ENCODE peak calls at places on chromosomes 3 and 15, in ten cellular contexts. U, O, F, D, X, Z, L, Q, T and P are unnamed samples.

GRCh38 chr3:137938876-137939275 is 71.1 kb upstream of the CLDN18 start:
- DNase-seq in U (no peak), O (no peak), F (peak; percentile 83), D (no peak), X (no peak), Z (no peak), L (no peak), Q (no peak), T (no peak), P (no peak)

GRCh38 chr15:95377251-95377852 is 953.1 kb upstream of the NR2F2 start:
- DNase-seq in U (no peak), O (no peak), F (no peak), D (no peak), X (no peak), Z (no peak), L (no peak), Q (peak; percentile 22), T (no peak), P (no peak)

GRCh38 chr15:50112488-50113186 is 6.4 kb downstream of the ATP8B4 start:
- DNase-seq in U (no peak), O (no peak), F (no peak), D (no peak), X (no peak), Z (no peak), L (no peak), Q (no peak), T (no peak), P (no peak)

GRCh38 chr3:59717679-59718205 is 667.9 kb upstream of the CFAP20DC start:
- DNase-seq in U (no peak), O (no peak), F (no peak), D (no peak), X (no peak), Z (no peak), L (no peak), Q (no peak), T (no peak), P (no peak)

GRCh38 chr3:52091566-52092290 is 35.4 kb upstream of the DUSP7 start:
- DNase-seq in U (no peak), O (peak; percentile 46), F (no peak), D (peak; percentile 84), X (peak; percentile 56), Z (no peak), L (no peak), Q (peak; percentile 76), T (no peak), P (no peak)

GRCh38 chr15:51046799-51047449 is 47.8 kb downstream of the TNFAIP8L3 start:
- DNase-seq in U (peak; percentile 76), O (peak; percentile 71), F (peak; percentile 90), D (no peak), X (no peak), Z (no peak), L (no peak), Q (peak; percentile 23), T (no peak), P (peak; percentile 65)

GRCh38 chr15:64813075-64813474 is 12.4 kb downstream of the PIF1 start:
- DNase-seq in U (no peak), O (no peak), F (no peak), D (no peak), X (no peak), Z (no peak), L (no peak), Q (peak; percentile 51), T (no peak), P (peak; percentile 70)

GRCh38 chr15:91426412-91426811 is 326.4 kb downstream of the SV2B start:
- DNase-seq in U (no peak), O (no peak), F (no peak), D (no peak), X (no peak), Z (no peak), L (no peak), Q (no peak), T (no peak), P (no peak)

GRCh38 chr15:99472416-99473145 is 93.2 kb upstream of the MEF2A start:
- DNase-seq in U (no peak), O (peak; percentile 55), F (no peak), D (no peak), X (no peak), Z (no peak), L (no peak), Q (no peak), T (no peak), P (no peak)

GRCh38 chr3:188584958-188585689 is 431.2 kb downstream of the LPP start:
- DNase-seq in U (no peak), O (no peak), F (no peak), D (no peak), X (no peak), Z (no peak), L (no peak), Q (peak; percentile 20), T (no peak), P (no peak)

GRCh38 chr3:62164746-62165145 is 208.6 kb downstream of the FEZF2 start:
- DNase-seq in U (no peak), O (no peak), F (no peak), D (no peak), X (no peak), Z (no peak), L (no peak), Q (no peak), T (no peak), P (no peak)

DNA sequence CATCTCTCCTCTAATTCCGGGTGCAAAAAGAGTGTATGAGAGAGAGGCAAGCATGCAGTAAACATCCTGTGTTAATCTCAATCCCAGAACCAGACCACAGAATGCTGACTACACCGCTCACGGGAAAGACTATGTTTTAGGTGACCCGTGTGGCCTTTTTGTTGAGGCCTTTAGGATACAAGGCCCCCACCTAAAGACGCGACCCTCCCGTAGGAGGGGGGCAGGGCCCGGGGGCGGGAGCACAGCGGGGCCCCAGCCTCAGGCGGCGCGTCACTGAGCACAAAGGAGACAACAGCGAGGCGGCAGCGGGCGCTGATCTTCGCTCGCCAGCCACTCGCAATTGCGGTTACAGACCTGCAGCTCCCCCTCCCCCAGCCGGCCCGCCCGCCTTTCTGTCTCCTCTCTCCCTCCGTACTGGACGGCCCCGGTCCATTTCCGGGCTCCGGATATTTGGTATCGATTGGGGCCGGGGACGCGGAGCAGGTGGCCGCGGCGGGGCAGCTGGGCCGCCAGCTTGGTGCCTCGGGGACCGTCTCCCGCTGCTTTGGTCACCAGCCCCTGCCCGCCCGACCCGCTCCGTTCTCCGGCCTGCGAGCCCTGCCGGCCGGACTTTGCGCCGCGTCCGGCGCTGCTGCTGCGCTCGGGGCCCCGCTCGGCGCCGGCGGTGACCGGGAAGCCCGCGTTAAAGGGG is at the start of gene CCDC50:
- DNase-seq in U (peak; percentile 88), O (peak; percentile 93), F (peak; percentile 96), D (peak; percentile 94), X (peak; percentile 94), Z (no peak), L (no peak), Q (peak; percentile 81), T (peak; percentile 62), P (peak; percentile 94)
- H3K27ac ChIP-seq in U (peak within 1 kb of the TSS; percentile 78), O (peak within 1 kb of the TSS; percentile 92), F (peak within 1 kb of the TSS; percentile 97), D (peak within 1 kb of the TSS; percentile 58), X (peak within 1 kb of the TSS; percentile 93), Z (peak within 1 kb of the TSS; percentile 93), L (no peak within 1 kb of the TSS), Q (peak within 1 kb of the TSS; percentile 81), T (peak within 1 kb of the TSS; percentile 80), P (peak within 1 kb of the TSS; percentile 92)

DNA sequence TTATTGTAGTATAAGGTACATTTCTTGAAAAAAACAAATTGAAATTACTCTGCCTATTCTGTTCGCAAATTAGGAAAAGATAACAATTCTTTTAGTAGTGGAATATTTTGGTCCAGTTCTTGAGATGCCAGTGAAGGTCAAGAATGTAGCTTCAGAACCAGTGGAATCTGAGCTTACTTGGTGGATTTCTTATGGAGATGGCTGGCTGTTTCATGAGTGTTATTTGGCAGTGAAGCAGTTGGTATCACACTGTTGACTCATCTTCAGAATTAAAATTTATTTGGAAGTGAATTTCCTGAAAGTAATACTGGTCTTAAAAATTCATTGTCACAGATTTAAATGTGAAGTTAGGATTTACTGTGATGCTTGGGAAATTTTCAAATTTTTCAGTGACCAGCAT is 19.1 kb downstream of the RNF13 start:
- DNase-seq in U (no peak), O (no peak), F (no peak), D (no peak), X (no peak), Z (no peak), L (no peak), Q (no peak), T (no peak), P (no peak)
- H3K9me3 ChIP-seq in U (peaks cover 5% of the 10 kb centered on the region), O (peaks cover 9% of the 10 kb centered on the region), F (no peaks in the 10 kb centered on the region), D (no peaks in the 10 kb centered on the region), X (peaks cover 9% of the 10 kb centered on the region), Z (peaks cover 57% of the 10 kb centered on the region), L (peaks cover 69% of the 10 kb centered on the region), Q (peaks cover 36% of the 10 kb centered on the region), T (peaks cover 11% of the 10 kb centered on the region), P (no peaks in the 10 kb centered on the region)

GRCh38 chr3:197027151-197027895 is 2.3 kb downstream of the MELTF start:
- DNase-seq in U (no peak), O (no peak), F (no peak), D (peak; percentile 75), X (no peak), Z (no peak), L (no peak), Q (no peak), T (no peak), P (no peak)
- H3K4me3 ChIP-seq in U (no peak overlapping the region), O (no peak overlapping the region), F (no peak overlapping the region), D (no peak overlapping the region), X (no peak overlapping the region), Z (no peak overlapping the region), L (no peak overlapping the region), Q (no peak overlapping the region), T (peak overlapping the region; percentile 9), P (no peak overlapping the region)

GRCh38 chr15:40953713-40954074 is 423 bp downstream of the CHAC1 start:
- DNase-seq in U (no peak), O (no peak), F (no peak), D (no peak), X (no peak), Z (no peak), L (no peak), Q (peak; percentile 28), T (no peak), P (no peak)
- H3K27ac ChIP-seq in U (peak overlapping the region; percentile 81), O (peak overlapping the region; percentile 87), F (peak overlapping the region; percentile 83), D (no peak overlapping the region), X (peak overlapping the region; percentile 47), Z (peak overlapping the region; percentile 80), L (peak overlapping the region; percentile 18), Q (no peak overlapping the region), T (no peak overlapping the region), P (no peak overlapping the region)

DNA sequence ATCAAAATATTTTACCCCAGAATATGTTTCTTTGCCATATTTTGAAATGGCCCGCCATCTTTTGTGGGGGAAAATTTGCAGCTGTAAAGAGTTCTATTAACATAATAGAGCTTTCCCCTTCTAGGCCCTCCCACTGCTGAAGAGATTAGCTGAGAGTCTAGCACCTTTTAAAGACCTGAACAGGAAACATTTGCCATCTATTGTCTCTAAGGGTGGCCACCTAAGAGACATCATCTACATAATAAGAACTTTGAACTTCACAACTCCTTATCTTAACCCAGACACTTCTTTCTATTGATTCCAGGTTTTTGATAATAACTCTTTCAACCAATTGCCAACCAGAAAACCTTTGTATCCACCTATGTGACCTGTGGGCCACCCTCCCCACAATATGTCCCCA is 54.7 kb upstream of the TRPM1 start:
- DNase-seq in U (no peak), O (no peak), F (no peak), D (no peak), X (no peak), Z (no peak), L (no peak), Q (no peak), T (no peak), P (no peak)
- H3K9me3 ChIP-seq in U (no peaks in the 10 kb centered on the region), O (no peaks in the 10 kb centered on the region), F (no peaks in the 10 kb centered on the region), D (no peaks in the 10 kb centered on the region), X (no peaks in the 10 kb centered on the region), Z (no peaks in the 10 kb centered on the region), L (no peaks in the 10 kb centered on the region), Q (no peaks in the 10 kb centered on the region), T (peaks cover 6% of the 10 kb centered on the region), P (no peaks in the 10 kb centered on the region)

GRCh38 chr15:63504247-63504978 is at the start of gene USP3:
- DNase-seq in U (peak; percentile 96), O (peak; percentile 98), F (peak; percentile 98), D (peak; percentile 97), X (peak; percentile 97), Z (peak; percentile 77), L (peak; percentile 90), Q (peak; percentile 97), T (peak; percentile 95), P (peak; percentile 95)
- H3K4me3 ChIP-seq in U (peak within 1 kb of the TSS; percentile 73), O (peak within 1 kb of the TSS; percentile 84), F (peak within 1 kb of the TSS; percentile 91), D (peak within 1 kb of the TSS; percentile 89), X (peak within 1 kb of the TSS; percentile 77), Z (peak within 1 kb of the TSS; percentile 82), L (peak within 1 kb of the TSS; percentile 97), Q (peak within 1 kb of the TSS; percentile 90), T (peak within 1 kb of the TSS; percentile 99), P (peak within 1 kb of the TSS; percentile 97)